ENCODE peak calls at places on chromosomes 12 and 14, in four cellular contexts. G is left ventricle myocardium inferior, A is psoas muscle, R is endothelial cell of umbilical vein. T is an unnamed sample.
A peak's percentile ranks its signal among the peaks of the same experiment; 100 is the strongest.

GRCh38 chr12:49335118-49335954 is 1.7 kb downstream of the C1QL4 start:
- DNase-seq in A (no peak), R (no peak), G (no peak), T (no peak)

GRCh38 chr12:93989913-93990312 is 158.5 kb upstream of the PLXNC1 start:
- DNase-seq in R (no peak), G (no peak), A (no peak), T (no peak)

GRCh38 chr12:28817524-28817923 is 331.6 kb upstream of the FAR2 start:
- DNase-seq in R (no peak), A (no peak), G (no peak), T (no peak)

GRCh38 chr14:81400852-81401251 is 728 bp upstream of the STON2 start:
- DNase-seq in R (no peak), G (no peak), A (peak; percentile 85), T (no peak)

GRCh38 chr12:30794591-30795409 is 40.0 kb upstream of the CAPRIN2 start:
- DNase-seq in G (no peak), A (no peak), R (peak; percentile 93), T (no peak)

GRCh38 chr14:71942904-71943694 is 10.9 kb downstream of the RGS6 start:
- DNase-seq in A (no peak), G (no peak), R (no peak), T (no peak)

GRCh38 chr14:75234173-75234855 is 44.3 kb upstream of the FOS start:
- DNase-seq in R (peak; percentile 92), G (peak; percentile 34), A (no peak), T (peak; percentile 51)

GRCh38 chr12:9365296-9365695 is 157.1 kb upstream of the PZP start:
- DNase-seq in R (no peak), G (no peak), A (no peak), T (no peak)

GRCh38 chr12:117058442-117059072 is 40.7 kb downstream of the TESC start:
- DNase-seq in G (no peak), A (no peak), R (no peak), T (peak; percentile 0)

GRCh38 chr12:92593734-92594402 is 108.9 kb upstream of the PLEKHG7 start:
- DNase-seq in R (peak; percentile 42), A (no peak), G (no peak), T (peak; percentile 20)

GRCh38 chr14:55123101-55123500 is 6.0 kb upstream of the LGALS3 start:
- DNase-seq in G (no peak), A (no peak), R (peak; percentile 26), T (no peak)

GRCh38 chr12:52243774-52244614 is 11.0 kb downstream of the KRT7 start:
- DNase-seq in R (peak; percentile 84), A (peak; percentile 88), G (peak; percentile 51), T (peak; percentile 81)

GRCh38 chr12:53659609-53660008 is 16.3 kb downstream of the ATP5MC2 start:
- DNase-seq in G (no peak), A (no peak), R (no peak), T (no peak)

GRCh38 chr12:51863921-51864700 is 15.6 kb upstream of the FIGNL2 start:
- DNase-seq in A (peak; percentile 61), G (no peak), R (no peak), T (peak; percentile 72)

GRCh38 chr14:93173943-93174395 is 10.7 kb downstream of the MOAP1 start:
- DNase-seq in A (no peak), R (no peak), G (no peak), T (no peak)

GRCh38 chr12:2507811-2508210 is 287.0 kb upstream of the FKBP4 start:
- DNase-seq in R (no peak), G (no peak), A (no peak), T (peak; percentile 42)

GRCh38 chr12:14771651-14772137 is 31.6 kb downstream of the WBP11 start:
- DNase-seq in G (no peak), A (no peak), R (no peak), T (no peak)

GRCh38 chr14:96944297-96944696 is 147.1 kb downstream of the VRK1 start:
- DNase-seq in A (no peak), R (no peak), G (no peak), T (no peak)

GRCh38 chr12:7190268-7191055 is 976 bp downstream of the PEX5 start:
- DNase-seq in R (no peak), A (peak; percentile 68), G (peak; percentile 26), T (peak; percentile 45)

GRCh38 chr12:5487076-5487475 is 55.2 kb downstream of the NTF3 start:
- DNase-seq in R (no peak), G (no peak), A (no peak), T (no peak)

GRCh38 chr12:6902448-6902847 is 2.2 kb upstream of the LRRC23 start:
- DNase-seq in G (no peak), A (no peak), R (no peak), T (no peak)

GRCh38 chr12:117111386-117112267 is 12.4 kb upstream of the TESC start:
- DNase-seq in G (no peak), R (no peak), A (no peak), T (no peak)

GRCh38 chr12:9381619-9382018 is 173.4 kb upstream of the PZP start:
- DNase-seq in G (no peak), R (no peak), A (no peak), T (no peak)

GRCh38 chr12:109951136-109951535 is 45.0 kb downstream of the GIT2 start:
- DNase-seq in R (no peak), A (no peak), G (no peak), T (no peak)

GRCh38 chr14:97723834-97724770 is 926.9 kb downstream of the VRK1 start:
- DNase-seq in G (no peak), R (no peak), A (no peak), T (no peak)

GRCh38 chr14:61968207-61968606 is 206.0 kb downstream of the SNAPC1 start:
- DNase-seq in R (no peak), A (no peak), G (no peak), T (no peak)

GRCh38 chr12:6314776-6315175 is 4.3 kb downstream of the PLEKHG6 start:
- DNase-seq in G (no peak), R (no peak), A (no peak), T (no peak)

GRCh38 chr12:9390761-9391160 is 182.6 kb upstream of the PZP start:
- DNase-seq in R (no peak), A (no peak), G (no peak), T (no peak)

GRCh38 chr12:34403706-34404376 is 381.5 kb downstream of the ALG10 start:
- DNase-seq in R (no peak), G (peak; percentile 3), A (peak; percentile 26), T (no peak)

GRCh38 chr14:99395904-99396530 is 84.6 kb downstream of the SETD3 start:
- DNase-seq in G (no peak), A (no peak), R (no peak), T (no peak)

GRCh38 chr12:65822732-65823480 is 1.4 kb upstream of the HMGA2 start:
- DNase-seq in A (no peak), R (peak; percentile 57), G (no peak), T (peak; percentile 60)

GRCh38 chr12:13148532-13148847 is 45.0 kb upstream of the GSG1 start:
- DNase-seq in R (no peak), G (no peak), A (no peak), T (no peak)

GRCh38 chr12:99453831-99454538 is 193.6 kb upstream of the GARIN6 start:
- DNase-seq in G (no peak), A (no peak), R (no peak), T (no peak)
- H3K4me1 ChIP-seq in G (no peaks in the 10 kb centered on the region), A (no peaks in the 10 kb centered on the region), R (no peaks in the 10 kb centered on the region), T (peaks cover 2% of the 10 kb centered on the region)

DNA sequence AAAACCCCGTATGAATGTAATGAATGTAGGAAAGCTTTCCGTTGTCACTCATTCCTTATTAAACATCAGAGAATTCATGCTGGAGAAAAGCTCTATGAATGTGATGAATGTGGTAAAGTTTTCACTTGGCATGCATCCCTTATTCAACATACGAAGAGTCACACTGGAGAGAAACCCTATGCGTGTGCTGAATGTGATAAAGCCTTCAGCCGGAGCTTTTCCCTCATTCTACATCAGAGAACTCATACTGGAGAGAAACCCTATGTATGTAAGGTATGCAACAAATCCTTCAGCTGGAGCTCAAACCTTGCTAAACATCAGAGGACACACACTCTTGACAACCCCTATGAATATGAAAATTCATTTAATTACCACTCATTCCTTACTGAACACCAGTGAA is 23.8 kb downstream of the ZNF891 start:
- DNase-seq in A (no peak), R (peak; percentile 18), G (no peak), T (no peak)
- H3K9me3 ChIP-seq in A (peaks cover 99% of the 10 kb centered on the region), R (peaks cover 33% of the 10 kb centered on the region), G (peaks cover 100% of the 10 kb centered on the region), T (peaks cover 18% of the 10 kb centered on the region)

DNA sequence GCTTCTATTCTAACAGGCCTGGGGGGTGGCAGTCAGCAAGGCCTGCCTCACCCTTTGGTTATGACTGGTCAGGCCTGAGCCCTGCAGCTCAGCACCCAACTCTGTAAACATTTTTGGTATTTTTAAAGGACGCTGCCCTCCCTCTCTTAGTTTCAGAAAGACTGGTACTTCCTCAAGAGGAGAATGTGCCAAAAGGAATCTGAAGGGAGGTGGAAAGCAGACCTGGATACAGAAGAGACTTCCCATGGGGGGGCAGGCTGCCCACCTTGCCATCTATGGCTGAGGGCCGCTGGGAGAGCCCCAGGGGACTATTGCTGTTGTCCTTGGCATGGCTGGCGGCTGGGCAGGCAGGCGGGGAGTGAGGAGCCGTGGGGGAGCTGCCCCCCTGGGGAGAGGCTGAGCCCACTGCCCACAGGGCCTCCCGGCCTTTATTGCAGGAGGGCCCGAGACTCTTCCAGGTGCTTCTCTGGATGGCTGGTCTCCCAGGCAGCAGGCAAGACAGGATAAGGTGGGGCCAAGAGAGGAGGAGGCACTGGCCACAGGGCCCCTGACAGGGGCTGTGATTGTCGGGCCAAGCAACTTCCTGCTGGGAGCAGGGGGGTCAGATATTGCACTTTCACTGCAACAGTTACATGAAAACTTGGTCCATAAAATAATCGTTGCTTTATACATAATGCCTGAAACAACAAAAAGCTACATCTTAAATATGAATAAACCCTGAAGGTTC is 3.5 kb downstream of the ARL6IP4 start:
- DNase-seq in R (peak; percentile 25), G (no peak), A (peak; percentile 54), T (peak; percentile 37)
- H3K4me1 ChIP-seq in R (peaks cover 35% of the 10 kb centered on the region), G (peaks cover 68% of the 10 kb centered on the region), A (peaks cover 45% of the 10 kb centered on the region), T (peaks cover 6% of the 10 kb centered on the region)

GRCh38 chr14:70436867-70437266 is 15.1 kb upstream of the ADAM21 start:
- DNase-seq in R (no peak), A (no peak), G (no peak), T (no peak)
- H3K9me3 ChIP-seq in R (no peaks in the 10 kb centered on the region), A (peaks cover under 1% of the 10 kb centered on the region), G (peaks cover 49% of the 10 kb centered on the region), T (peaks cover 2% of the 10 kb centered on the region)

GRCh38 chr12:131861261-131862083 is 33.0 kb upstream of the ULK1 start:
- DNase-seq in A (no peak), R (no peak), G (no peak), T (no peak)

GRCh38 chr12:131862994-131863710 is 31.3 kb upstream of the ULK1 start:
- DNase-seq in G (no peak), R (no peak), A (no peak), T (no peak)

GRCh38 chr12:131862600-131862993 is 31.8 kb upstream of the ULK1 start:
- DNase-seq in R (no peak), A (no peak), G (no peak), T (peak; percentile 15)

GRCh38 chr12:131860472-131861260 is 32.5 kb downstream of the MMP17 start:
- DNase-seq in R (peak; percentile 10), A (peak; percentile 85), G (peak; percentile 41), T (peak; percentile 70)

DNA sequence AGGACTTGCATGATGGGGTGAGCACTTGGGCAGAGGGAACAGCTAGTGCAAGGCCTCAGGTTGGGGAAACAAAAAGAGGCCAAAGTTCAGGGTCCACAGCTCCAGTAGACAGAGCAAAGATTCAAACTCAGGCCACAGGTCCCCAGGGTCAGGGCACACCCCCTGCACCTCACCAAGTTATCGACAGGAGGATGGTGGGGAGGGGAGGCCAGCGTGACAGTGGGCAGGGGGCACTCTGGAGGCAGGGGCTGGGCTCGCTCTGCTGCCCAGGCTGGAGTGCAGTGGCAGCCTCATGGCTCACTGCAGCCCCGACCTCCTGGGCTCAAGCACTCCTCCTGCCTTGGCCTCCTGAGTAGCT is 32.4 kb upstream of the ULK1 start:
- DNase-seq in G (no peak), A (no peak), R (no peak), T (no peak)
- H3K4me1 ChIP-seq in G (peaks cover 8% of the 10 kb centered on the region), A (no peaks in the 10 kb centered on the region), R (no peaks in the 10 kb centered on the region), T (no peaks in the 10 kb centered on the region)

GRCh38 chr12:133206390-133206789 is 25.1 kb downstream of the ZNF268 start:
- DNase-seq in R (no peak), A (no peak), G (no peak), T (no peak)
- H3K9me3 ChIP-seq in R (peaks cover 40% of the 10 kb centered on the region), A (peaks cover 99% of the 10 kb centered on the region), G (peaks cover 100% of the 10 kb centered on the region), T (peaks cover 31% of the 10 kb centered on the region)